ENCODE peak calls at places on chromosomes 5 and 9, in nine cellular contexts. One of them, this sample, is unnamed.

GRCh38 chr9:122051401-122052346 is 41.4 kb downstream of the TTLL11 start:
- DNase-seq in tibial nerve: no peak
- DNase-seq in right lobe of liver: no peak
- DNase-seq in breast epithelium: no peak
- DNase-seq in A549: no peak
- DNase-seq in esophagus muscularis mucosa: peak
- DNase-seq in lower leg skin: no peak
- DNase-seq in IMR-90: peak
- DNase-seq in H54: no peak
- DNase-seq in this sample: no peak

GRCh38 chr9:73270967-73271722 is 119.5 kb downstream of the ANXA1 start:
- DNase-seq in breast epithelium: no peak
- DNase-seq in tibial nerve: no peak
- DNase-seq in esophagus muscularis mucosa: no peak
- DNase-seq in right lobe of liver: no peak
- DNase-seq in H54: peak
- DNase-seq in IMR-90: peak
- DNase-seq in A549: peak
- DNase-seq in lower leg skin: no peak
- DNase-seq in this sample: no peak

GRCh38 chr5:178640331-178641045 is 13.6 kb upstream of the CLK4 start:
- DNase-seq in IMR-90: no peak
- DNase-seq in A549: no peak
- DNase-seq in esophagus muscularis mucosa: peak
- DNase-seq in right lobe of liver: no peak
- DNase-seq in tibial nerve: no peak
- DNase-seq in lower leg skin: no peak
- DNase-seq in H54: no peak
- DNase-seq in breast epithelium: no peak
- DNase-seq in this sample: no peak

GRCh38 chr5:37533851-37534250 is 154.7 kb downstream of the WDR70 start:
- DNase-seq in right lobe of liver: no peak
- DNase-seq in esophagus muscularis mucosa: no peak
- DNase-seq in A549: no peak
- DNase-seq in breast epithelium: no peak
- DNase-seq in lower leg skin: no peak
- DNase-seq in tibial nerve: no peak
- DNase-seq in H54: peak
- DNase-seq in IMR-90: peak
- DNase-seq in this sample: no peak

GRCh38 chr5:2017540-2018389 is 135.0 kb upstream of the IRX4 start:
- DNase-seq in IMR-90: peak
- DNase-seq in right lobe of liver: no peak
- DNase-seq in breast epithelium: no peak
- DNase-seq in A549: peak
- DNase-seq in H54: peak
- DNase-seq in tibial nerve: no peak
- DNase-seq in lower leg skin: no peak
- DNase-seq in esophagus muscularis mucosa: no peak
- DNase-seq in this sample: no peak

GRCh38 chr5:179606910-179607448 is 16.5 kb downstream of the HNRNPH1 start:
- DNase-seq in A549: no peak
- DNase-seq in esophagus muscularis mucosa: no peak
- DNase-seq in H54: no peak
- DNase-seq in tibial nerve: no peak
- DNase-seq in breast epithelium: no peak
- DNase-seq in right lobe of liver: no peak
- DNase-seq in lower leg skin: no peak
- DNase-seq in IMR-90: no peak
- DNase-seq in this sample: no peak

GRCh38 chr5:137201876-137202275 is 297.2 kb downstream of the SPOCK1 start:
- DNase-seq in IMR-90: peak
- DNase-seq in A549: no peak
- DNase-seq in tibial nerve: no peak
- DNase-seq in breast epithelium: no peak
- DNase-seq in esophagus muscularis mucosa: no peak
- DNase-seq in right lobe of liver: no peak
- DNase-seq in H54: no peak
- DNase-seq in lower leg skin: no peak
- DNase-seq in this sample: peak

GRCh38 chr9:121718063-121718462 is 66.6 kb downstream of the DAB2IP start:
- DNase-seq in tibial nerve: no peak
- DNase-seq in right lobe of liver: no peak
- DNase-seq in H54: no peak
- DNase-seq in breast epithelium: no peak
- DNase-seq in lower leg skin: no peak
- DNase-seq in A549: no peak
- DNase-seq in esophagus muscularis mucosa: no peak
- DNase-seq in IMR-90: peak
- DNase-seq in this sample: no peak

GRCh38 chr5:40401965-40402364 is 277.8 kb upstream of the PTGER4 start:
- DNase-seq in tibial nerve: no peak
- DNase-seq in lower leg skin: no peak
- DNase-seq in esophagus muscularis mucosa: no peak
- DNase-seq in right lobe of liver: no peak
- DNase-seq in H54: no peak
- DNase-seq in A549: no peak
- DNase-seq in breast epithelium: no peak
- DNase-seq in IMR-90: peak
- DNase-seq in this sample: no peak

GRCh38 chr5:103587185-103587748 is 24.7 kb upstream of the NUDT12 start:
- DNase-seq in breast epithelium: no peak
- DNase-seq in right lobe of liver: no peak
- DNase-seq in tibial nerve: no peak
- DNase-seq in IMR-90: peak
- DNase-seq in lower leg skin: no peak
- DNase-seq in A549: no peak
- DNase-seq in H54: no peak
- DNase-seq in esophagus muscularis mucosa: no peak
- DNase-seq in this sample: no peak

DNA sequence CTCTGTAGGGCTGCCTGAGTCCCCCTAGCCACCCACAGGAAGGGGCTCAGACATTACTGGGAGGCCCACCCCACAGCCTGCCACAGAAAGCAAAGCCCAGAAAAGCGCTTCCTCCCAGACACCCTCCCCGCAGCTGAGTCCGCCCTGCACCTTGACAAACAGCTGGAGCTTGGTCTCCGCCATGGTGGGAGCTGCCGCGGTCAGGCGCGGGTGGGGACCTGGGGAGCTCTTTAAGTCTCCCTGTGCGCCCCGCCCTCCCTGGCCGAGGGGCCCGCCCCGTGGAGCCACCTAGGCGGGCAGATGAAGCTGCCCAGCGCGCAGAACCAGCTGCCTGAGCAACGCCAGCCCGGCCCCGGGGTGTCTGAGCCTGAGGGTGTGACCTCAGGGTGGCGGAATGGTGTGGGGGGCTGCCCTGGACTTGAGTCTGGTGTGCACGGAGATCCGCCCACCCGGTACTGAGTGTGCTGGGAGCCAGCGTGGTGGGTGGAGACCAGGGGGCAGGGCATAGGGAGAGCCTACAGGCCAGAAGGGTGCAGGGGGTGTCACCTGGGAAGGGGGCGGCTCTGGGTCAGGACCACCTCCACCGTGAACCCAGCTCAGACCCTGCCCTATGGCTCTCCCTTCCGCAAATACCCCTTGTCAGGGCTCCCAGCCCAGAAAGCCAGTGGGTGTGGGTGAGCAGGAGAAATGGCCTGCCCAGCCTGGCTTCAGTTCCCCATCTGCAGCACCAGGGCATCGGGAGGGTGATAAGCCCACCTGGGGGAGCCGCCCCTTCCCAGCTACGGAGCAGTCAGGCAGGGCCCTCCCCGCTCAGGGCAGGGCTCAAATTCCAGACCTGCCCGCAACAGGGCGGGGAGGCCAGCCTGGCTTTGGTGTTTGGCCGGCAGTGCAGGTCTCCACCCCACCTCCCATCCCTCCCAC is at the start of gene CLIC3:
- DNase-seq in right lobe of liver: no peak
- DNase-seq in H54: peak
- DNase-seq in breast epithelium: no peak
- DNase-seq in lower leg skin: no peak
- DNase-seq in IMR-90: no peak
- DNase-seq in tibial nerve: no peak
- DNase-seq in esophagus muscularis mucosa: peak
- DNase-seq in A549: peak
- DNase-seq in this sample: no peak
- TF ChIP-seq POLR2A in right lobe of liver: no peak
- TF ChIP-seq POLR2A in H54: peak
- TF ChIP-seq POLR2A in breast epithelium: no peak
- TF ChIP-seq POLR2A in lower leg skin: no peak
- TF ChIP-seq POLR2A in IMR-90: no peak
- TF ChIP-seq POLR2A in tibial nerve: no peak
- TF ChIP-seq POLR2A in esophagus muscularis mucosa: no peak
- TF ChIP-seq POLR2A in A549: peak
- TF ChIP-seq POLR2A in this sample: no peak

DNA sequence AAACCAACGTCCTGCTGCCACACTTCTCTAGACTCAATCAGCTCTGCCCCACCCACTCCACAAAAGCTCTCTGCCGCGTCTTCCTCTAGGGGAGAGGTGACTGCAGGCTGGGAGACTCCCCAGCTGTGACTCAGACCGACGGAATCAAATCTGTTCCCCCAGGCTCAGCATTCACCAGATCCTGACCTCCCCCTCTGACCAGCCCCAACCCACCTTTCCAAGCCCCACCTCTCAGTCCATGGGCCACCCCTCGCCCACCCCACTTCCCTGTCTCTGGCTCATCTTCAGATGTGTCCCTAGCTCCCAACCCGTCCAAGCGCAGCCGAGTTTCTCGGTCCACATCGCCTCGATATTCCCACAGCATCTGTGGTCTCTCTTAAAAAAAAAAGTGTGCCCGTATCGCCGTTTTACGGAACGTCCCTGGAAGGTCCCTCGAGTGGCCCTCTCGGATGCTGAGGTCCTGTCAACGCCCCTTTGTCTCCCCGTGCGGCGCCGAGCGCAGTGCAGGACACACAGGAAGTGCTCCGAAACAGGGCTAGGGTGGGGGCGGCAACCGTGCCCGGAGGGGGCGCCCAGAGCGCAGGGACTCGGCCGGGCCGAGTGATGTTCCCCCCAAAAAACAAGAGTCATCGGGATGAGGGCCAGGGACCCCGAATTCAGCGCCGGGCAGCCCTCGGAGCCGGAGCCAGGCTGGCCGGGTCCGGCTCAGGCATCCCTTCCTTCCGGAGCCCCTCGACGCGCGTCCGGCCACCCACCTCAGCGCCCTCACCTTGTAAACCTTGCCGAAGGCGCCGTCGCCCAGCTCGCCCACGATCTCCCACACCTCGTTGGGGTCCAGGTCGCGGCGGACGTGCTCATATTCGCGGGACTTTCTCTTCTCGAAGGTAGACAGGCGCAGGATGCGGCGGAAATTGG is 649 bp downstream of the STK10 start:
- DNase-seq in lower leg skin: peak
- DNase-seq in H54: peak
- DNase-seq in esophagus muscularis mucosa: no peak
- DNase-seq in right lobe of liver: peak
- DNase-seq in IMR-90: peak
- DNase-seq in tibial nerve: no peak
- DNase-seq in A549: peak
- DNase-seq in breast epithelium: no peak
- DNase-seq in this sample: no peak
- TF ChIP-seq POLR2A in lower leg skin: no peak
- TF ChIP-seq POLR2A in H54: peak
- TF ChIP-seq POLR2A in esophagus muscularis mucosa: no peak
- TF ChIP-seq POLR2A in right lobe of liver: peak
- TF ChIP-seq POLR2A in IMR-90: no peak
- TF ChIP-seq POLR2A in tibial nerve: no peak
- TF ChIP-seq POLR2A in A549: peak
- TF ChIP-seq POLR2A in breast epithelium: no peak
- TF ChIP-seq POLR2A in this sample: no peak

GRCh38 chr9:133423216-133423615 is 1.0 kb downstream of the ADAMTS13 start:
- DNase-seq in right lobe of liver: no peak
- DNase-seq in esophagus muscularis mucosa: no peak
- DNase-seq in IMR-90: peak
- DNase-seq in A549: no peak
- DNase-seq in lower leg skin: no peak
- DNase-seq in H54: no peak
- DNase-seq in tibial nerve: no peak
- DNase-seq in breast epithelium: no peak
- DNase-seq in this sample: no peak
- TF ChIP-seq POLR2A in right lobe of liver: no peak
- TF ChIP-seq POLR2A in esophagus muscularis mucosa: no peak
- TF ChIP-seq POLR2A in IMR-90: no peak
- TF ChIP-seq POLR2A in A549: no peak
- TF ChIP-seq POLR2A in lower leg skin: no peak
- TF ChIP-seq POLR2A in H54: no peak
- TF ChIP-seq POLR2A in tibial nerve: no peak
- TF ChIP-seq POLR2A in breast epithelium: no peak
- TF ChIP-seq POLR2A in this sample: no peak

GRCh38 chr9:86069206-86069869 is 30.0 kb downstream of the GOLM1 start:
- DNase-seq in A549: no peak
- DNase-seq in right lobe of liver: no peak
- DNase-seq in H54: no peak
- DNase-seq in IMR-90: no peak
- DNase-seq in breast epithelium: no peak
- DNase-seq in tibial nerve: no peak
- DNase-seq in esophagus muscularis mucosa: no peak
- DNase-seq in lower leg skin: no peak
- DNase-seq in this sample: no peak

GRCh38 chr9:86072393-86073016 is 26.9 kb downstream of the GOLM1 start:
- DNase-seq in A549: no peak
- DNase-seq in lower leg skin: no peak
- DNase-seq in breast epithelium: no peak
- DNase-seq in IMR-90: peak
- DNase-seq in right lobe of liver: no peak
- DNase-seq in tibial nerve: no peak
- DNase-seq in esophagus muscularis mucosa: no peak
- DNase-seq in H54: no peak
- DNase-seq in this sample: no peak

GRCh38 chr9:86077286-86077685 is 22.1 kb downstream of the GOLM1 start:
- DNase-seq in esophagus muscularis mucosa: no peak
- DNase-seq in breast epithelium: no peak
- DNase-seq in tibial nerve: no peak
- DNase-seq in IMR-90: no peak
- DNase-seq in H54: no peak
- DNase-seq in right lobe of liver: no peak
- DNase-seq in A549: no peak
- DNase-seq in lower leg skin: no peak
- DNase-seq in this sample: no peak

GRCh38 chr9:86075132-86075807 is 24.1 kb downstream of the GOLM1 start:
- DNase-seq in esophagus muscularis mucosa: no peak
- DNase-seq in H54: no peak
- DNase-seq in lower leg skin: no peak
- DNase-seq in tibial nerve: no peak
- DNase-seq in A549: no peak
- DNase-seq in breast epithelium: no peak
- DNase-seq in right lobe of liver: no peak
- DNase-seq in IMR-90: peak
- DNase-seq in this sample: no peak

DNA sequence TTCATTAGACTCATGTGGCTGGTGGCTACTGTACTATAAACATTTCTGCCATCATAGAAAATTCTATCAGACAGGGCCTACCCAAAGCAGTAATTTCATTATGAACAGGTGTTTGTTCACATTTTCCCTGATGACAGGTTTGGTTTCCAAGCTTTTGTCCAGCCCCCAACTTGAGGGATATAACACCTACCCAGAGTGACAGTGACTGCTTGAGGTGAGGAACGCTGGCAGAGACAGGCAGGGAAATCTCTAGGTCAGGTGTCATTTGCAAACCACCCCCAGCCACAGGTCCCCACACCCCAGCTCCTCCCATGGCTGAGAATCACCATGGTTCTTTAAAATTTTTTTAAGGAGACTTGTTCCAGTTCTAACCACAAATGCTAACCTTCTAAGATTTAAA is 25.5 kb downstream of the GOLM1 start:
- DNase-seq in IMR-90: no peak
- DNase-seq in A549: no peak
- DNase-seq in tibial nerve: no peak
- DNase-seq in right lobe of liver: no peak
- DNase-seq in breast epithelium: no peak
- DNase-seq in H54: no peak
- DNase-seq in esophagus muscularis mucosa: no peak
- DNase-seq in lower leg skin: no peak
- DNase-seq in this sample: no peak
- TF ChIP-seq POLR2A in IMR-90: no peak
- TF ChIP-seq POLR2A in A549: no peak
- TF ChIP-seq POLR2A in tibial nerve: no peak
- TF ChIP-seq POLR2A in right lobe of liver: no peak
- TF ChIP-seq POLR2A in breast epithelium: no peak
- TF ChIP-seq POLR2A in H54: no peak
- TF ChIP-seq POLR2A in esophagus muscularis mucosa: no peak
- TF ChIP-seq POLR2A in lower leg skin: no peak
- TF ChIP-seq POLR2A in this sample: no peak